ENCODE peak calls at places on chromosomes 12 and 14, in six cellular contexts. D is SK-N-SH, I is spleen, N is HepG2, K is esophagus muscularis mucosa, P is HCT116. J is an unnamed sample.

GRCh38 chr14:104506461-104507253 is 72.9 kb upstream of the C14orf180 start:
- DNase-seq in K (no peak), D (no peak), I (no peak), P (no peak), N (no peak), J (no peak)

GRCh38 chr14:65813760-65814387 is 401.3 kb downstream of the FUT8 start:
- DNase-seq in K (no peak), N (no peak), P (no peak), D (no peak), I (no peak), J (peak; percentile 78)

GRCh38 chr12:23221066-23221465 is 596.1 kb downstream of the ETNK1 start:
- DNase-seq in N (no peak), P (no peak), I (no peak), D (peak; percentile 9), K (no peak), J (peak; percentile 68)

GRCh38 chr14:21049263-21049662 is 7.1 kb downstream of the RNASE7 start:
- DNase-seq in K (no peak), D (no peak), I (no peak), P (no peak), N (no peak), J (no peak)

GRCh38 chr12:78636253-78636855 is 228.2 kb upstream of the SYT1 start:
- DNase-seq in D (no peak), I (no peak), P (no peak), N (no peak), K (no peak), J (no peak)

GRCh38 chr14:94621358-94622134 is 9.4 kb downstream of the SERPINA3 start:
- DNase-seq in I (peak; percentile 56), N (no peak), K (no peak), D (no peak), P (no peak), J (no peak)

GRCh38 chr14:75453817-75454434 is 26.1 kb downstream of the JDP2 start:
- DNase-seq in N (no peak), I (no peak), P (no peak), K (no peak), D (no peak), J (peak; percentile 42)

GRCh38 chr12:114232187-114232586 is 173.8 kb downstream of the TBX5 start:
- DNase-seq in K (no peak), P (no peak), I (no peak), D (no peak), N (no peak), J (no peak)

GRCh38 chr12:98053202-98053601 is 462.2 kb upstream of the TMPO start:
- DNase-seq in N (no peak), D (no peak), I (no peak), K (no peak), P (no peak), J (no peak)

GRCh38 chr14:64208261-64208660 is 85.9 kb downstream of the ESR2 start:
- DNase-seq in I (no peak), K (no peak), D (no peak), P (no peak), N (no peak), J (no peak)

GRCh38 chr12:108955225-108955835 is 65.5 kb downstream of the SVOP start:
- DNase-seq in D (peak; percentile 8), K (no peak), P (no peak), I (no peak), N (peak; percentile 7), J (no peak)

GRCh38 chr12:113392988-113393579 is 10.6 kb downstream of the SDS start:
- DNase-seq in I (no peak), D (peak; percentile 46), K (no peak), P (peak; percentile 22), N (peak; percentile 48), J (peak; percentile 92)

GRCh38 chr14:74569387-74569786 is 42.6 kb downstream of the LTBP2 start:
- DNase-seq in D (peak; percentile 84), K (no peak), I (peak; percentile 27), P (no peak), N (no peak), J (no peak)

GRCh38 chr14:93975791-93976476 is 436 bp downstream of the ASB2 start:
- DNase-seq in N (no peak), K (no peak), P (no peak), D (no peak), I (no peak), J (no peak)

GRCh38 chr12:68825569-68826217 is 17.7 kb downstream of the MDM2 start:
- DNase-seq in P (no peak), I (no peak), D (no peak), N (no peak), K (no peak), J (no peak)

GRCh38 chr12:68824597-68825250 is 16.7 kb downstream of the MDM2 start:
- DNase-seq in I (no peak), D (no peak), N (no peak), P (no peak), K (no peak), J (no peak)

GRCh38 chr12:68824131-68824530 is 16.2 kb downstream of the MDM2 start:
- DNase-seq in I (no peak), N (no peak), D (no peak), K (no peak), P (no peak), J (no peak)

GRCh38 chr12:68823711-68824110 is 15.7 kb downstream of the MDM2 start:
- DNase-seq in I (no peak), D (no peak), K (no peak), P (no peak), N (no peak), J (no peak)

DNA sequence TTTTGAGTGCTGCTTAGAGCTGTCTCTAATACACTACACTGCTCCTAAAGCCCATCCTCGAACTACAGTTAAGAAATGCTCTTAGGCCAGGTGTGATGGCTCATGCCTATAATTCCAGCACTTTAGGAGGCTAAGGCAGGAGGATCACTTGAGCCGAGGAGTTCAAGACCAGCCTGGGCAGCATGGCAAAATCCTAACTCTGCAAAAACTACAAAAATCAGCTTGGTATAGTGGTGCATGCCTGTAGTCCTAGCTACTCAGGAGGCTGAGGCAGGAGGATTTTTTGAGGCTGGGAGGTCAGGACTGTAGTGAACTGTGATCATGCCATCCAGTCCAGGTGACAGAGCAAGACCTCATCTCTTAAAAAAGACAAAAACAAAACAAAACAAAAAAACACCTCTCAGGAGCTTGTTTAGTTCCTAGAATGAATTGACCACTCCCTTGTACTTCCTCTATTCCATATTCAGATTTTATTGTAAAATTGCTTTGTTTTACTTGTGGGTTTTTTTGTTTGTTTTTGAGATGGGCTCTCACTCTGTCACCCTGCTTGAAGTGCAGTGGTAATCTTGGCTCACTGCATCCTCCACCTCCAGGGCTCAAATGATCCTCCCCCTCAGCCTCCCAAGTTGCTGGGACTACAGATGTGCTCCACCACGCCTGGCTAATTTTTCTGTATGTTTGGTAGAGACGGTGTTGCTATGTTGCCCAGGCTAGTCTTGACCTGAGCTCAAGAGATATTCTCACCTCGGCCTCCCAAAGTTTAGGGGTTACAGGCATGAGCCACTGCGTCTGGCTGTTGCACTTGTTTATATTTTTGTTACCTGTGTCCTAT is 13.6 kb downstream of the MDM2 start:
- DNase-seq in P (no peak), I (no peak), N (no peak), K (no peak), D (no peak), J (no peak)
- TF ChIP-seq POLR2AphosphoS5 in P (peak; percentile 12), I (no peak), N (no peak), K (no peak), D (no peak), J (no peak)

DNA sequence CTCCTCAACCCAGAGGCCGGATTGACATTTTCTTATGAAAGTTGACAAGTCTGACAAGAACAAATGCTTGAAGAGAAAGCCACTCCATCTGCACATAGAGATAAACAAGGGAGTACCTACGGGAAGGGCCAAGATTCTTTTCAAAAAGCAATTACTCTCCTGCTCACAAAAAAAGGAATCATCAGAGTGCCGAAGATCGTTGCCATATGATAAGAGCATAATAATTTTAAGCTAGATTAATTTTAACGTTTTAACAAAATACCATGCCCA is 101.8 kb downstream of the FSCB start:
- DNase-seq in K (no peak), N (no peak), I (no peak), P (no peak), D (no peak), J (no peak)
- TF ChIP-seq POLR2AphosphoS5 in K (no peak), N (no peak), I (no peak), P (no peak), D (no peak), J (no peak)

DNA sequence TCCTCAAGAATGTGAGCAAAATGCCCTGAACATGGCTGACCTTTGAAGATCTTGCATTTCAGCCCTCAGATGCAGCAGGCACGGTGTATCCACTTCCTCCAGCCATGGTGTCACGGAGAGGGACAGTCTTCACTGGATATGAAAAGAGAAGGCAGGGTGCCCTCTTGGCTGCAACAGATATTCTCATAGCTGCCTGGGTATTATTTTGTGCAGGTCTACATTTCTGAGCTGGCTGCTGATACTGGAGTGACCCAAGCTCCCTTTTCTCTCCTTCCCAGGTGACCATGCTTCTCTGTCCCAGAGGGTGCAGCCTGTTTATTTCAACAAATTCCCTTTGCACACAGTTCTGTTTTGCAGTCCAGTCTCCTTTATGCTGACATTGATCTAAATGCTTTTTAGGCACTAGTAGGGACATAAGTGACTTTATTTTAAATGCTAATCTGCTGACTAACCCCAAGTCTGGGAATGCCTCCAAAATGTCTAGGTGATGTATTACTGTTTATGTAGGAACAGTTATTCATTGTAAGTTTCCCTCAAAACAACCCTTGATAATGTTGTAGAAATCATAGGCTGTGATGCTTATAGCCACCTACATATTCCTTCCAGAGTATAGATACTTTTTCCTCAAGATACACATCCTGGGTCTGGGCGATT is 17.4 kb upstream of the PYGL start:
- DNase-seq in K (no peak), D (peak; percentile 32), I (no peak), N (no peak), P (no peak), J (no peak)
- TF ChIP-seq POLR2AphosphoS5 in K (no peak), D (peak; percentile 49), I (no peak), N (no peak), P (no peak), J (no peak)

GRCh38 chr14:101965145-101965531 is 765 bp downstream of the DYNC1H1 start:
- DNase-seq in I (peak; percentile 91), P (peak; percentile 27), N (peak; percentile 54), D (peak; percentile 79), K (peak; percentile 96), J (peak; percentile 78)

GRCh38 chr14:101963611-101964296 is 619 bp upstream of the DYNC1H1 start:
- DNase-seq in K (no peak), P (no peak), D (no peak), I (no peak), N (no peak), J (no peak)

GRCh38 chr14:101963052-101963451 is 1.3 kb upstream of the DYNC1H1 start:
- DNase-seq in N (no peak), D (no peak), I (no peak), P (no peak), K (no peak), J (no peak)

GRCh38 chr14:101965796-101966718 is 1.7 kb downstream of the DYNC1H1 start:
- DNase-seq in K (no peak), P (no peak), D (no peak), I (no peak), N (no peak), J (no peak)

GRCh38 chr14:101964297-101965144 is at the start of gene DYNC1H1:
- DNase-seq in N (peak; percentile 83), P (peak; percentile 73), K (peak; percentile 98), D (peak; percentile 96), I (peak; percentile 98), J (peak; percentile 95)
- TF ChIP-seq POLR2AphosphoS5 in N (peak; percentile 93), P (peak; percentile 96), K (peak; percentile 97), D (peak; percentile 98), I (peak; percentile 96), J (peak; percentile 96)

J was measured in GM23338.